ENCODE peak calls at places on chromosomes 11 and 22, in six cellular contexts. X is neural progenitor cell, S is AG04450, L is Peyer's patch, Q is brain microvascular endothelial cell, F is BJ. J is an unnamed sample.
A peak's percentile ranks its signal among the peaks of the same experiment; 100 is the strongest.

GRCh38 chr11:19344661-19345518 is 104.1 kb upstream of the E2F8 start:
- DNase-seq in X (peak; percentile 94), F (no peak), Q (no peak), L (no peak), S (no peak), J (no peak)

GRCh38 chr11:2885017-2885675 is 429 bp downstream of the CDKN1C start:
- DNase-seq in L (peak; percentile 74), X (peak; percentile 88), Q (no peak), F (no peak), S (no peak), J (no peak)

GRCh38 chr11:44879432-44879831 is 71.3 kb downstream of the TP53I11 start:
- DNase-seq in L (no peak), Q (no peak), S (no peak), F (no peak), X (no peak), J (no peak)

GRCh38 chr22:38718414-38718813 is 12.7 kb downstream of the GTPBP1 start:
- DNase-seq in S (no peak), Q (peak; percentile 72), X (peak; percentile 41), L (peak; percentile 87), F (no peak), J (peak; percentile 70)

GRCh38 chr11:11620251-11620965 is 1.4 kb downstream of the GALNT18 start:
- DNase-seq in F (no peak), X (peak; percentile 67), L (peak; percentile 47), S (no peak), Q (no peak), J (no peak)

GRCh38 chr11:41031571-41032060 is 427.8 kb downstream of the LRRC4C start:
- DNase-seq in L (no peak), F (no peak), S (no peak), X (no peak), Q (no peak), J (no peak)

GRCh38 chr11:8262552-8263108 is 1.0 kb downstream of the LMO1 start:
- DNase-seq in F (no peak), S (peak; percentile 11), L (peak; percentile 47), Q (peak; percentile 40), X (peak; percentile 92), J (no peak)

GRCh38 chr22:35022291-35022690 is 43.7 kb upstream of the ISX start:
- DNase-seq in F (no peak), S (no peak), L (no peak), X (no peak), Q (no peak), J (no peak)

GRCh38 chr22:48748860-48749554 is 1078.7 kb downstream of the BRD1 start:
- DNase-seq in X (no peak), F (no peak), S (no peak), L (no peak), Q (no peak), J (no peak)

GRCh38 chr22:48749555-48750227 is 1078.0 kb downstream of the BRD1 start:
- DNase-seq in L (no peak), S (no peak), X (no peak), Q (no peak), F (no peak), J (no peak)

GRCh38 chr22:48751539-48752437 is 1075.9 kb downstream of the BRD1 start:
- DNase-seq in Q (no peak), X (no peak), L (no peak), S (no peak), F (no peak), J (no peak)

GRCh38 chr22:48750826-48751440 is 1076.7 kb downstream of the BRD1 start:
- DNase-seq in X (no peak), F (no peak), L (no peak), S (no peak), Q (no peak), J (no peak)

DNA sequence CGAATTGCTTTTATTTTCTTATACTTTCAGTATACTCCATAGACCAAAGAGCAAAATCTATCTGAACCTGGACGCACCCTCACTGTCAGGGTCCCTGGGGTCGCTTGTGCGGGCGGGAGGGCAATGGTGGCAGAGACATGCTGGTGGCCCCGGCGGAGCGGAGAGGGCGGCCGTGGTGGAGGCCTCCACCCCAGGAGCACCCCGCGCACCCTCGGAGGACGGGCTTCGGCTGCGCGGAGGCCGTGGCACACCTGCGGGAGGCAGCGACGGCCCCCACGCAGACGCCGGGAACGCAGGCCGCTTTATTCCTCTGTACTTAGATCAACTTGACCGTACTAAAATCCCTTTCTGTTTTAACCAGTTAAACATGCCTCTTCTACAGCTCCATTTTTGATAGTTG is 1077.4 kb downstream of the BRD1 start:
- DNase-seq in Q (no peak), S (no peak), L (no peak), X (no peak), F (no peak), J (no peak)
- H3K27me3 ChIP-seq in Q (no peaks in the 10 kb centered on the region), S (no peaks in the 10 kb centered on the region), L (no peaks in the 10 kb centered on the region), X (no peaks in the 10 kb centered on the region), F (no peaks in the 10 kb centered on the region), J (no peaks in the 10 kb centered on the region)

DNA sequence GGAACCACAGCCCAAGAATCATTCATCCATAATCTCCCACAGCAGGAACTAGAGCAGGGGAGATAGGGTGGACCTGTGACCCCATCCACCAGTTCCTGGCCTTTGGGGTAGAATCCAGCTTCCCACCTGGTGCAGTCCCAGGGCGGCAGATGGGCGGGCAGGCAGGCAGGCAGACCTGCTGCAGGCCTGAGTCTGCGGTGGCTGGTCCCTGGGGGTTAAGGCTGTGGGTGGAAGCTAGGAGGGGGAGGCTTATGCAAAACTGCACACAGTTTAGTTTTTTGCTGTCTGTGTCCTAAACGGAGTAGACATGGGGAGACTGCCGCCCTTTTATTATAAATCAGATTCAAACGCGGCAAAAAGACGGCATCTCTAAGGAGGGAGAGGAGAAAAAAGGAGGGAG is 4.5 kb upstream of the NEFH start:
- DNase-seq in S (no peak), L (peak; percentile 67), X (no peak), F (no peak), Q (no peak), J (no peak)
- H3K4me3 ChIP-seq in S (no peak overlapping the region), L (no peak overlapping the region), X (no peak overlapping the region), F (no peak overlapping the region), Q (no peak overlapping the region), J (no peak overlapping the region)

DNA sequence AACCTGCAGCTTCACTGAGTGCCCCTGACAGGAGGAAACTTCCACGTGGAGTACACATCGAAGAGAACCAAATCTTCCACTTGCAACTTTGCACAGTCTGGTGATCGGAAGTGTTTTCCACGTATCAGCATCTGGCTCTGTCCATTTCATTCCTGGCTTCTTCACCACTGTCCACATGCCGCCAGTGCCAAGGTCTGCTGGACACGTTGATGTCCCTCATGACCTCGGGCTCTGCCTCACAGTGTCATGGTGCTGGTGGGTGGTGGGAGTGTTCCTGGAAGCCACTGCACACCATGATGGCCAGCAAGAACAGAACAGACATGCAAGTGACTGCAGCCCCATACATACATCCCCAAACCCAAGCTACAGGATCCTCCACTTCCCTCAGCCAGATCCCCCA is 48.4 kb downstream of the WNT11 start:
- DNase-seq in S (no peak), F (no peak), L (no peak), X (no peak), Q (no peak), J (no peak)
- H3K27me3 ChIP-seq in S (peaks cover 20% of the 10 kb centered on the region), F (peaks cover 6% of the 10 kb centered on the region), L (no peaks in the 10 kb centered on the region), X (peaks cover 12% of the 10 kb centered on the region), Q (no peaks in the 10 kb centered on the region), J (peaks cover 12% of the 10 kb centered on the region)

GRCh38 chr11:78023426-78023825 is 350 bp upstream of the KCTD14 start:
- DNase-seq in L (no peak), X (no peak), F (no peak), S (no peak), Q (no peak), J (no peak)
- H3K4me3 ChIP-seq in L (peak overlapping the region; percentile 71), X (peak overlapping the region; percentile 50), F (peak overlapping the region; percentile 43), S (peak overlapping the region; percentile 58), Q (peak overlapping the region; percentile 57), J (peak overlapping the region; percentile 53)

GRCh38 chr11:69864930-69865661 is 45.9 kb upstream of the FGF3 start:
- DNase-seq in X (no peak), F (no peak), Q (no peak), L (peak; percentile 30), S (no peak), J (no peak)

GRCh38 chr11:69862797-69863543 is 43.8 kb upstream of the FGF3 start:
- DNase-seq in Q (no peak), F (no peak), L (no peak), X (no peak), S (no peak), J (no peak)

GRCh38 chr11:69865707-69866106 is 46.5 kb upstream of the FGF3 start:
- DNase-seq in Q (no peak), F (no peak), S (no peak), L (peak; percentile 26), X (no peak), J (no peak)

GRCh38 chr11:69863544-69864200 is 44.5 kb upstream of the FGF3 start:
- DNase-seq in X (no peak), Q (no peak), L (no peak), F (no peak), S (no peak), J (no peak)

GRCh38 chr11:69864589-69864929 is 45.3 kb upstream of the FGF3 start:
- DNase-seq in X (no peak), Q (no peak), F (no peak), S (no peak), L (no peak), J (no peak)
- H3K27me3 ChIP-seq in X (no peaks in the 10 kb centered on the region), Q (peaks cover 2% of the 10 kb centered on the region), F (peaks cover 17% of the 10 kb centered on the region), S (peaks cover 47% of the 10 kb centered on the region), L (no peaks in the 10 kb centered on the region), J (peaks cover 6% of the 10 kb centered on the region)

DNA sequence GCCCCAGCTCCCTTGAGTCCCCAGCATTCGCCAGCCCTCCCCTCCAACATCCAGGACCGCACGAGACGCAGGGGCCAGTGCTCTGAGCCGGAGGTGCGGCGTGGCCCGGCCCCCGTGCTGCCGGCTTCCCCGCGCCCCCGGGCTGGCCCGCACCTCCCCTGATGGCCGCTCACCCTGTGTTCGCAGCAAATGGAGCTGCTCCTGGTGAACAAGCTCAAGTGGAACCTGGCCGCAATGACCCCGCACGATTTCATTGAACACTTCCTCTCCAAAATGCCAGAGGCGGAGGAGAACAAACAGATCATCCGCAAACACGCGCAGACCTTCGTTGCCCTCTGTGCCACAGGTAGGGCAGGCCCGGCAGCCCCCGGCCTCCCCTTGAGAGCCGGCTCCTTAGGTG is 2.7 kb downstream of the CCND1 start:
- DNase-seq in S (no peak), X (no peak), F (no peak), L (no peak), Q (no peak), J (no peak)
- H3K4me3 ChIP-seq in S (peak overlapping the region; percentile 99), X (peak overlapping the region; percentile 94), F (peak overlapping the region; percentile 87), L (peak overlapping the region; percentile 65), Q (peak overlapping the region; percentile 98), J (peak overlapping the region; percentile 70)

GRCh38 chr11:123356539-123356938 is 73.5 kb upstream of the GRAMD1B start:
- DNase-seq in L (no peak), S (no peak), F (no peak), Q (no peak), X (no peak), J (no peak)
- H3K27me3 ChIP-seq in L (no peaks in the 10 kb centered on the region), S (peaks cover 46% of the 10 kb centered on the region), F (peaks cover 39% of the 10 kb centered on the region), Q (peaks cover 30% of the 10 kb centered on the region), X (peaks cover 53% of the 10 kb centered on the region), J (peaks cover 24% of the 10 kb centered on the region)

J was measured in kidney epithelial cell.